ENCODE peak calls at places on chromosome 15, in five cellular contexts. One of them, this sample, is unnamed.

GRCh38 chr15:28934645-28935044 is 48.9 kb downstream of the APBA2 start:
- DNase-seq in effector memory CD4-positive, alpha-beta T cell: no peak
- DNase-seq in MM.1S: no peak
- DNase-seq in adrenal gland: no peak
- DNase-seq in tibial nerve: no peak
- DNase-seq in this sample: no peak

GRCh38 chr15:97972366-97972765 is 11.9 kb downstream of the ARRDC4 start:
- DNase-seq in effector memory CD4-positive, alpha-beta T cell: no peak
- DNase-seq in MM.1S: no peak
- DNase-seq in adrenal gland: no peak
- DNase-seq in tibial nerve: no peak
- DNase-seq in this sample: no peak

GRCh38 chr15:66484539-66485112 is 12.9 kb downstream of the SNAPC5 start:
- DNase-seq in effector memory CD4-positive, alpha-beta T cell: no peak
- DNase-seq in MM.1S: no peak
- DNase-seq in adrenal gland: no peak
- DNase-seq in tibial nerve: no peak
- DNase-seq in this sample: no peak

GRCh38 chr15:98120561-98120960 is 160.1 kb downstream of the ARRDC4 start:
- DNase-seq in effector memory CD4-positive, alpha-beta T cell: no peak
- DNase-seq in MM.1S: no peak
- DNase-seq in adrenal gland: no peak
- DNase-seq in tibial nerve: no peak
- DNase-seq in this sample: no peak

GRCh38 chr15:64423970-64424369 is 36.3 kb downstream of the TRIP4 start:
- DNase-seq in effector memory CD4-positive, alpha-beta T cell: no peak
- DNase-seq in MM.1S: no peak
- DNase-seq in adrenal gland: no peak
- DNase-seq in tibial nerve: no peak
- DNase-seq in this sample: no peak

GRCh38 chr15:78399081-78399480 is 38.9 kb upstream of the IREB2 start:
- DNase-seq in effector memory CD4-positive, alpha-beta T cell: no peak
- DNase-seq in MM.1S: no peak
- DNase-seq in adrenal gland: no peak
- DNase-seq in tibial nerve: no peak
- DNase-seq in this sample: no peak

GRCh38 chr15:67164811-67165652 is 89.4 kb downstream of the AAGAB start:
- DNase-seq in effector memory CD4-positive, alpha-beta T cell: no peak
- DNase-seq in MM.1S: no peak
- DNase-seq in adrenal gland: no peak
- DNase-seq in tibial nerve: no peak
- DNase-seq in this sample: peak; percentile 65

GRCh38 chr15:87322845-87323244 is 933.7 kb downstream of the NTRK3 start:
- DNase-seq in effector memory CD4-positive, alpha-beta T cell: no peak
- DNase-seq in MM.1S: no peak
- DNase-seq in adrenal gland: no peak
- DNase-seq in tibial nerve: no peak
- DNase-seq in this sample: no peak

GRCh38 chr15:90869601-90870353 is 1.4 kb downstream of the FURIN start:
- DNase-seq in effector memory CD4-positive, alpha-beta T cell: peak; percentile 45
- DNase-seq in MM.1S: no peak
- DNase-seq in adrenal gland: peak; percentile 75
- DNase-seq in tibial nerve: peak; percentile 57
- DNase-seq in this sample: peak; percentile 77

GRCh38 chr15:89042387-89042786 is 45.9 kb upstream of the ABHD2 start:
- DNase-seq in effector memory CD4-positive, alpha-beta T cell: no peak
- DNase-seq in MM.1S: no peak
- DNase-seq in adrenal gland: no peak
- DNase-seq in tibial nerve: no peak
- DNase-seq in this sample: no peak

GRCh38 chr15:70180186-70180875 is 82.6 kb upstream of the TLE3 start:
- DNase-seq in effector memory CD4-positive, alpha-beta T cell: no peak
- DNase-seq in MM.1S: no peak
- DNase-seq in adrenal gland: no peak
- DNase-seq in tibial nerve: no peak
- DNase-seq in this sample: no peak

GRCh38 chr15:92653366-92653765 is 2.2 kb downstream of the FAM174B start:
- DNase-seq in effector memory CD4-positive, alpha-beta T cell: no peak
- DNase-seq in MM.1S: no peak
- DNase-seq in adrenal gland: no peak
- DNase-seq in tibial nerve: no peak
- DNase-seq in this sample: no peak

GRCh38 chr15:91456251-91456718 is 356.2 kb downstream of the SV2B start:
- DNase-seq in effector memory CD4-positive, alpha-beta T cell: no peak
- DNase-seq in MM.1S: no peak
- DNase-seq in adrenal gland: no peak
- DNase-seq in tibial nerve: no peak
- DNase-seq in this sample: no peak

GRCh38 chr15:67997996-67998395 is 56.1 kb upstream of the PIAS1 start:
- DNase-seq in effector memory CD4-positive, alpha-beta T cell: no peak
- DNase-seq in MM.1S: no peak
- DNase-seq in adrenal gland: peak; percentile 46
- DNase-seq in tibial nerve: no peak
- DNase-seq in this sample: no peak

GRCh38 chr15:78047631-78048409 is 29.7 kb downstream of the TBC1D2B start:
- DNase-seq in effector memory CD4-positive, alpha-beta T cell: no peak
- DNase-seq in MM.1S: no peak
- DNase-seq in adrenal gland: peak; percentile 49
- DNase-seq in tibial nerve: no peak
- DNase-seq in this sample: no peak

GRCh38 chr15:65925338-65925737 is 56.0 kb downstream of the RAB11A start:
- DNase-seq in effector memory CD4-positive, alpha-beta T cell: no peak
- DNase-seq in MM.1S: no peak
- DNase-seq in adrenal gland: no peak
- DNase-seq in tibial nerve: no peak
- DNase-seq in this sample: no peak

GRCh38 chr15:79898369-79898768 is 1.6 kb upstream of the MTHFS start:
- DNase-seq in effector memory CD4-positive, alpha-beta T cell: no peak
- DNase-seq in MM.1S: no peak
- DNase-seq in adrenal gland: no peak
- DNase-seq in tibial nerve: no peak
- DNase-seq in this sample: no peak

GRCh38 chr15:98174286-98174685 is 213.8 kb downstream of the ARRDC4 start:
- DNase-seq in effector memory CD4-positive, alpha-beta T cell: no peak
- DNase-seq in MM.1S: no peak
- DNase-seq in adrenal gland: no peak
- DNase-seq in tibial nerve: no peak
- DNase-seq in this sample: no peak

GRCh38 chr15:57017024-57017423 is 98.6 kb downstream of the TCF12 start:
- DNase-seq in effector memory CD4-positive, alpha-beta T cell: no peak
- DNase-seq in MM.1S: no peak
- DNase-seq in adrenal gland: no peak
- DNase-seq in tibial nerve: no peak
- DNase-seq in this sample: no peak

GRCh38 chr15:35000511-35000910 is 12.4 kb upstream of the ZNF770 start:
- DNase-seq in effector memory CD4-positive, alpha-beta T cell: no peak
- DNase-seq in MM.1S: no peak
- DNase-seq in adrenal gland: peak; percentile 9
- DNase-seq in tibial nerve: no peak
- DNase-seq in this sample: no peak

GRCh38 chr15:78668987-78669386 is 28.0 kb upstream of the CHRNB4 start:
- DNase-seq in effector memory CD4-positive, alpha-beta T cell: no peak
- DNase-seq in MM.1S: no peak
- DNase-seq in adrenal gland: no peak
- DNase-seq in tibial nerve: no peak
- DNase-seq in this sample: no peak

GRCh38 chr15:49424954-49425353 is 1.9 kb downstream of the FGF7 start:
- DNase-seq in effector memory CD4-positive, alpha-beta T cell: no peak
- DNase-seq in MM.1S: no peak
- DNase-seq in adrenal gland: no peak
- DNase-seq in tibial nerve: no peak
- DNase-seq in this sample: no peak

GRCh38 chr15:85477730-85478129 is 97.3 kb downstream of the AKAP13 start:
- DNase-seq in effector memory CD4-positive, alpha-beta T cell: no peak
- DNase-seq in MM.1S: no peak
- DNase-seq in adrenal gland: no peak
- DNase-seq in tibial nerve: no peak
- DNase-seq in this sample: no peak

GRCh38 chr15:61839541-61839940 is 220.7 kb downstream of the VPS13C start:
- DNase-seq in effector memory CD4-positive, alpha-beta T cell: no peak
- DNase-seq in MM.1S: peak; percentile 60
- DNase-seq in adrenal gland: no peak
- DNase-seq in tibial nerve: no peak
- DNase-seq in this sample: no peak

GRCh38 chr15:37094542-37095196 is 5.7 kb downstream of the MEIS2 start:
- DNase-seq in effector memory CD4-positive, alpha-beta T cell: no peak
- DNase-seq in MM.1S: no peak
- DNase-seq in adrenal gland: peak; percentile 35
- DNase-seq in tibial nerve: no peak
- DNase-seq in this sample: no peak

GRCh38 chr15:91186892-91187644 is 87.0 kb downstream of the SV2B start:
- DNase-seq in effector memory CD4-positive, alpha-beta T cell: no peak
- DNase-seq in MM.1S: peak; percentile 68
- DNase-seq in adrenal gland: peak; percentile 23
- DNase-seq in tibial nerve: no peak
- DNase-seq in this sample: no peak

GRCh38 chr15:25710184-25710583 is 152.9 kb downstream of the ATP10A start:
- DNase-seq in effector memory CD4-positive, alpha-beta T cell: peak; percentile 5
- DNase-seq in MM.1S: no peak
- DNase-seq in adrenal gland: peak; percentile 75
- DNase-seq in tibial nerve: no peak
- DNase-seq in this sample: peak; percentile 60

GRCh38 chr15:90376789-90377188 is 11.3 kb upstream of the IQGAP1 start:
- DNase-seq in effector memory CD4-positive, alpha-beta T cell: peak; percentile 64
- DNase-seq in MM.1S: peak; percentile 54
- DNase-seq in adrenal gland: no peak
- DNase-seq in tibial nerve: no peak
- DNase-seq in this sample: no peak

GRCh38 chr15:81296673-81297072 is 27.3 kb downstream of the STARD5 start:
- DNase-seq in effector memory CD4-positive, alpha-beta T cell: peak; percentile 66
- DNase-seq in MM.1S: peak; percentile 94
- DNase-seq in adrenal gland: peak; percentile 65
- DNase-seq in tibial nerve: no peak
- DNase-seq in this sample: no peak
- H3K4me3 ChIP-seq in effector memory CD4-positive, alpha-beta T cell: peak overlapping the region; percentile 79
- H3K4me3 ChIP-seq in MM.1S: peak overlapping the region; percentile 77
- H3K4me3 ChIP-seq in adrenal gland: no peak overlapping the region
- H3K4me3 ChIP-seq in tibial nerve: peak overlapping the region; percentile 48
- H3K4me3 ChIP-seq in this sample: peak overlapping the region; percentile 49

DNA sequence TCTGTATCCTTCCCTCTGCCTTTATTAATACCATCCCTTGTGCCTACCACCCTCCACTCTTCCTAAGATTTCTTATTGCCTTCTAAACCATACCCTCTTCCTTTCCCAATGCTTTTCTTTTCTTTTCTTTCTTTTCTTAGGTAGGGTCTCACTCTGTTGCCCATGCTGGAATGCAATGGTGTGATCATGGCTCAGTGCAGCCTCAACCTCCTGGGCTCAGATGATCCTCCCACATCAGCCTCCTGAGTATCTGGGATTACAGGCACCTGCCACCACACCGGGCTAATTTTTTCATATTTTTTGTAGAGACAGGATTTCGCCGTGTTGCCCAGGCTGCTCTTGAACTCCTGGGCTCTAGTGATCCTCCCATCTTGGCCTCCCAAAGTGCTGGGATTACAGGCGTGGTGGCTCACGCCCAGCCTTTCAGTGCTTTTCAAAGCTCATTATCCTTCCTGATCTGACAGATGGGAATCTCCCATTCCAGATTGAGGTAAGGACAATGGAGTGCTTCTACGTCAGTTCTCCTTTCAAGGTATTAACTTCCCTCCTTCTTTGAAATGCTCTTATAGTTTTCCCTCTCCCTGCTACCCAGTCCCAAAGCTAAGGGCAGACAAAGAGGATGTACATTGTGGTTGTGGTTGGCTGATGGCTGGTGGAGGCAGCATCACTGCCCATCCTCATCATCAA is 14.6 kb downstream of the ANXA2 start:
- DNase-seq in effector memory CD4-positive, alpha-beta T cell: no peak
- DNase-seq in MM.1S: no peak
- DNase-seq in adrenal gland: no peak
- DNase-seq in tibial nerve: no peak
- DNase-seq in this sample: no peak
- H3K27ac ChIP-seq in effector memory CD4-positive, alpha-beta T cell: no peak overlapping the region
- H3K27ac ChIP-seq in MM.1S: no peak overlapping the region
- H3K27ac ChIP-seq in adrenal gland: no peak overlapping the region
- H3K27ac ChIP-seq in tibial nerve: no peak overlapping the region
- H3K27ac ChIP-seq in this sample: no peak overlapping the region

GRCh38 chr15:51846463-51847230 is 17.2 kb downstream of the TMOD3 start:
- DNase-seq in effector memory CD4-positive, alpha-beta T cell: no peak
- DNase-seq in MM.1S: no peak
- DNase-seq in adrenal gland: peak; percentile 29
- DNase-seq in tibial nerve: no peak
- DNase-seq in this sample: no peak
- H3K4me1 ChIP-seq in effector memory CD4-positive, alpha-beta T cell: peaks cover 23% of the 10 kb centered on the region
- H3K4me1 ChIP-seq in MM.1S: peaks cover 14% of the 10 kb centered on the region
- H3K4me1 ChIP-seq in adrenal gland: peaks cover 18% of the 10 kb centered on the region
- H3K4me1 ChIP-seq in tibial nerve: peaks cover 46% of the 10 kb centered on the region
- H3K4me1 ChIP-seq in this sample: peaks cover 32% of the 10 kb centered on the region

DNA sequence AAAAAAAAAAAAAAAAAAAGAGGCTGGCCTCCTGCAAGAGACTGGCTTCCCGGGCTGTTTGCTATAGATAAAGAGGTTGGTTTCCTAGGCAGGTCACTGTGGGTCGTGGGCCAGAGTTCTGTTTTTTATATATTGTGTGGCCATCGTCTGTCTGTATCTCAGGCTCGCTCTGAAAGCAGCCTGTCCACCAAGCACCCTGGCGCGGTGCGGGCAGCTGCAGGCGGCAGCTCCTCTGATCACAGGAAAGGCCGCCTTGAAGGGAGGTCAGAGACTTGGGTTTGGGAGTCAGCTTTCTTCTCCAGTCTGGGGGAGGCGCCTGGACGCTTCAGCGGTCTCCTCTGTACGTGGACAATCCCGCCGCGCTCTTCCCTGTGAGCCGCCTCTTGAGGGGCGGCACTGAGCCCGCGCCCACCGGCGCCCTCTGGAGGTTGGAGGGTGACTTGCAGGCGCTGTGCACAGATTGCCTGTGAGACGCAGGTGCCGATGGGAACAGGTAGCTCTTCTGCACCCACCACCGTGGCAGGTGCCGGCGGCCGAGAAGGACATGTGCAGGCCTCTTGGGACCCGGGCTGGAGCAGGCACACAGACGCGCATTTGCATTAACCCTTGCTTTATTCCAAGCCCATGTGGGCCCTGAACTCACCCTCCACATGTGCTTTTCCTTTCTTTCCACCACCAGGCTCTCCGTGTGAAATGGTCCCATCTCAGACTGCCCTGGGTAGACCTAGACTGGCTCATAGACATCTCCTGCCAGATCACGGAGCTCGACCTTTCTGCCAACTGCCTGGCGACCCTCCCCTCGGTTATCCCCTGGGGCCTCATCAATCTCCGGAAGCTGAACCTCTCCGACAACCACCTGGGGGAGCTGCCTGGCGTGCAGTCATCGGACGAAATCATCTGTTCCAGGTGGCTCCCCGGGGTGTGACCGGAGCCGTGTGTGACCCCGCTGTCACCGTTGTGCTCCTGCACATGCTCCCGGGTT is 89.3 kb downstream of the LRRK1 start:
- DNase-seq in effector memory CD4-positive, alpha-beta T cell: peak; percentile 73
- DNase-seq in MM.1S: peak; percentile 80
- DNase-seq in adrenal gland: peak; percentile 77
- DNase-seq in tibial nerve: peak; percentile 60
- DNase-seq in this sample: peak; percentile 86
- H3K4me3 ChIP-seq in effector memory CD4-positive, alpha-beta T cell: peak overlapping the region; percentile 70
- H3K4me3 ChIP-seq in MM.1S: peak overlapping the region; percentile 60
- H3K4me3 ChIP-seq in adrenal gland: no peak overlapping the region
- H3K4me3 ChIP-seq in tibial nerve: peak overlapping the region; percentile 52
- H3K4me3 ChIP-seq in this sample: peak overlapping the region; percentile 58